ENCODE peak calls at places on chromosomes 4 and X, in eight cellular contexts. M is A549, H is ovary, B is SK-N-SH, I is transverse colon, Z is suprapubic skin, E is tibial nerve, T is K562. L is an unnamed sample.

GRCh38 chr4:83561381-83561780 is 25.5 kb downstream of the GPAT3 start:
- DNase-seq in M (peak; percentile 84), H (no peak), B (no peak), I (peak; percentile 13), Z (no peak), E (peak; percentile 31), T (no peak), L (no peak)

GRCh38 chr4:111952708-111953107 is 192.5 kb upstream of the FAM241A start:
- DNase-seq in M (no peak), H (no peak), B (no peak), I (no peak), Z (no peak), E (no peak), T (no peak), L (no peak)

GRCh38 chr4:14169460-14169859 is 541.9 kb upstream of the BOD1L1 start:
- DNase-seq in M (peak; percentile 16), H (no peak), B (no peak), I (no peak), Z (no peak), E (no peak), T (no peak), L (no peak)

GRCh38 chrX:1389181-1389992 is 2.5 kb downstream of the SLC25A6 start:
- DNase-seq in M (no peak), H (peak; percentile 42), B (no peak), I (no peak), Z (no peak), E (no peak), T (no peak), L (peak; percentile 85)

GRCh38 chrX:133921764-133922389 is 63.5 kb downstream of the GPC3 start:
- DNase-seq in M (peak; percentile 46), H (no peak), B (peak; percentile 16), I (peak; percentile 67), Z (no peak), E (peak; percentile 4), T (peak; percentile 35), L (no peak)

GRCh38 chr4:88166608-88167007 is 8.2 kb upstream of the ABCG2 start:
- DNase-seq in M (no peak), H (no peak), B (no peak), I (no peak), Z (no peak), E (no peak), T (no peak), L (no peak)

GRCh38 chrX:136711147-136711546 is 63.2 kb downstream of the CD40LG start:
- DNase-seq in M (peak; percentile 53), H (peak; percentile 26), B (peak; percentile 42), I (peak; percentile 39), Z (no peak), E (peak; percentile 35), T (peak; percentile 32), L (peak; percentile 31)

GRCh38 chr4:60201052-60201673 is 999.0 kb upstream of the ADGRL3 start:
- DNase-seq in M (peak; percentile 45), H (peak; percentile 15), B (peak; percentile 27), I (peak; percentile 13), Z (no peak), E (peak; percentile 31), T (peak; percentile 65), L (no peak)

GRCh38 chr4:136599890-136600289 is 932.4 kb downstream of the PCDH18 start:
- DNase-seq in M (no peak), H (no peak), B (no peak), I (no peak), Z (no peak), E (no peak), T (no peak), L (no peak)

GRCh38 chr4:183831689-183832088 is 73.4 kb upstream of the STOX2 start:
- DNase-seq in M (no peak), H (no peak), B (no peak), I (no peak), Z (no peak), E (no peak), T (no peak), L (no peak)

GRCh38 chrX:149568701-149569296 is 18.5 kb downstream of the MAGEA9B start:
- DNase-seq in M (no peak), H (no peak), B (no peak), I (no peak), Z (no peak), E (no peak), T (no peak), L (no peak)

GRCh38 chrX:51461053-51462050 is 35.0 kb downstream of the NUDT11 start:
- DNase-seq in M (peak; percentile 53), H (no peak), B (peak; percentile 25), I (no peak), Z (no peak), E (peak; percentile 39), T (peak; percentile 41), L (no peak)

GRCh38 chr4:76301068-76301774 is 5.3 kb upstream of the STBD1 start:
- DNase-seq in M (peak; percentile 66), H (no peak), B (no peak), I (no peak), Z (no peak), E (no peak), T (peak; percentile 94), L (no peak)

GRCh38 chr4:118816538-118817177 is 19.3 kb downstream of the SEC24D start:
- DNase-seq in M (no peak), H (no peak), B (no peak), I (no peak), Z (no peak), E (no peak), T (no peak), L (no peak)

GRCh38 chr4:24508541-24508940 is 75.8 kb downstream of the DHX15 start:
- DNase-seq in M (no peak), H (no peak), B (no peak), I (no peak), Z (no peak), E (no peak), T (no peak), L (no peak)

GRCh38 chrX:72461288-72461687 is 111.4 kb downstream of the HDAC8 start:
- DNase-seq in M (no peak), H (no peak), B (no peak), I (no peak), Z (no peak), E (peak; percentile 3), T (no peak), L (no peak)

DNA sequence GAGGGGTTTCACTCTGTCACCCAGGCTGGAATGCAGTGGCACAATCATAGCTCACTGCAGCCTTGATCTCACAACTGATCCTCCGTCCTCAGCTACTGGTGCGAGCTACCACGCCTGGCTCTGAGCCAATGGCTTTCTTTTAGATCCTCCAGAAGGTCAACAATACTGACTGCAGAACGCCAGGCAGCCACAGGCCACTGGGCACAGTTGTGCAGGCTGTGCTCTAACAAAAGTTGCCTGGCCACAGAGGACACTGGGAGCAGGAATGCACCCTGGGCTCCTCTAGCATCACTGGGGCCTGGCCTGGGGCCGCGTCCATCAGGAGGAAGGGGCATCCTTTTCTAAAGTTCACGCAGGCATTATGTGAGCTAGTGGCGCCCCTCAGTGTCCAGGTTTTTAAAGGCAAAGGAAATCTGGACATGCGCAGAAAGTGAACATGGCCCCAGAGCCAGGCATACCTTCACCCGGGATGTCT is 14.9 kb upstream of the PORCN start:
- DNase-seq in M (no peak), H (no peak), B (no peak), I (no peak), Z (no peak), E (no peak), T (peak; percentile 74), L (no peak)
- TF ChIP-seq EP300 in M (no peak), H (no peak), B (no peak), I (no peak), Z (no peak), E (no peak), T (no peak), L (no peak)

DNA sequence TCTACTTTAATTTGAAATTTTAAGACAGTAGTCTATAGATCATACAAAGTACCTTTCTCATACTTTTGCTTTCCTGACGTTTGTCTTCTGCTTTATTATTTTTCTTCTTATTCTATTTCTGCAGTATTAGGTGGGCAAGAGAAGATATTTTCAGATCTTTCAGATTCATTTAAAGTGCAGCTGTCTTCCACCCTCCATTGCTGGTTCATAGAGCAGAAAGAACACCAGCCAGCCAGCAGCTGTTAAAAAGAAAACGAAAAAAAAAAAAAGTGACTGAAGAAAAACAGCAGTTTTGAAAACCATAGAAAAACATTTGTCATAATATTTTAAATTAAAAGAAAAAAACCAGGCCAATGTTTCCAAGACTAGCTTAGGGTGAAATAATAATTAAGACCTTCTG is 42.9 kb downstream of the SMAD1 start:
- DNase-seq in M (no peak), H (no peak), B (no peak), I (no peak), Z (no peak), E (no peak), T (no peak), L (no peak)
- H3K27ac ChIP-seq in M (no peak overlapping the region), H (no peak overlapping the region), B (peak overlapping the region; percentile 87), I (no peak overlapping the region), Z (no peak overlapping the region), E (peak overlapping the region; percentile 19), T (no peak overlapping the region), L (no peak overlapping the region)

DNA sequence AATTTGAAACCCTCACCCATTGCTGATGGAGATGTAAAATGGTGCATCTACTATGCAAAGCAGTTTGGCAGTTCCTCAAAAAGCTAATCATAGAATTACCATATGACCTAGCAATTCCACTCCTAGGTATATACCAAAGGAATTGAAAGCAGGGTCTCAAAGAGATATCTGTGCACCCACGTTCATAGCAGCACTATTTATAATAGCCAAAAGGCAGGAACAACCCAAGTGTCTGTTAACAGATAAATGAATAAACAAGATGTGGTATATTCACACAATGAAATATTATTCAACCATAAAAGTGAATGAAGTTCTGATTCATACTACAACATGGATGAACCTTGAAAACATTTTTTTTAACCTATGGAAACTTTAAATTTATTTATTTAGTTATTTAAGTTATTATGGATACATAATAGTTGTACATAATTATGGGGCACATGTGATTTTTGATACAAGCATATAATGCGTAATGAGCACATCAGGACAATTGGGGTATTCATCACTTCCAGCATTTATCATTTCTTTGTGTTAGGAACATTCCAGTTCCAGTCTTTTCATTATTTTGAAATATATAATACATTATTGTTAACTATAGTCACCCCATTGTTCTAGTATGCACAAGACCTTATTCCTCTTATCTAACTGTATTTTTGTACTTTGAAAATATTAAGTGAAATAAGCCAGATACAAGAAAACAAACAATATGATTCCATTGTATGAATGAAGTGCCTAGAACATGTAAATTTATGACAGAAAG is 205.6 kb upstream of the CNKSR2 start:
- DNase-seq in M (no peak), H (no peak), B (no peak), I (no peak), Z (no peak), E (no peak), T (no peak), L (no peak)
- TF ChIP-seq EP300 in M (no peak), H (no peak), B (no peak), I (no peak), Z (no peak), E (no peak), T (no peak), L (no peak)

GRCh38 chr4:65999518-65999871 is 329.2 kb upstream of the EPHA5 start:
- DNase-seq in M (peak; percentile 2), H (no peak), B (no peak), I (no peak), Z (no peak), E (no peak), T (no peak), L (no peak)

DNA sequence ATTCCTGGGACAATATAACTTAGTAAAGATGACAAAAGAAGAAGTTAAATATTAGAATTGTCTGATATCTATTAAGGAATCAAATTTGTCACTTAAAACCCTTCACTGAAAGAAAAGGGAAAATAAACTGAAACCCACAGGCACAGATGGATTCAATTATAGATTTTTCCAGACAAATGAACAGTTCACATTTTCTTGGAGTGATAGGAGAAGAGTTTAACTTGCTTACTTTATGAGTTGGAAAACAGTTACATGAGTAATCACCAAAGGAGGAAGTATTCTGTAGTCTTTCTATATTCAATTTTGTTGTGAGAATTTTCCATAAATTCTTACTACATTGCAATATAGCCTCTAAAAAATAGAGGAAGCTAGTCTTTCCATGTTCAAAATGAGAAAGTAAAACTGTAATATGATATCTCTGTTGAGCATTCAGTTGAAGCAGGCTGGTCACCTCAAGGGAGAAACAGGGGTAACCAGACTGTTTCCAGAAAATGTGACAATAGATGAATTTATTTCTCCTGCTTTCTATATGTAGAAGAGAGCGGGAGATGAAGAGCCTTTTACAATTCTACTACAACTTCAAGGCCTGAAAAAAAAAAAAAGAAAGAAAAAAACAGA is 330.3 kb upstream of the EPHA5 start:
- DNase-seq in M (no peak), H (no peak), B (no peak), I (no peak), Z (no peak), E (no peak), T (no peak), L (no peak)
- H3K27ac ChIP-seq in M (no peak overlapping the region), H (no peak overlapping the region), B (peak overlapping the region; percentile 69), I (no peak overlapping the region), Z (no peak overlapping the region), E (no peak overlapping the region), T (no peak overlapping the region), L (no peak overlapping the region)

L was measured in upper lobe of left lung.